ENCODE peak calls at places on chromosomes 2 and 18, in ten cellular contexts. One of them, this sample, is unnamed.

GRCh38 chr2:19541884-19542283 is 183.5 kb upstream of the OSR1 start:
- DNase-seq in cardiac muscle cell: no peak
- DNase-seq in psoas muscle: no peak
- DNase-seq in A549: peak; percentile 35
- DNase-seq in tibial nerve: no peak
- DNase-seq in stomach: no peak
- DNase-seq in right lobe of liver: no peak
- DNase-seq in adrenal gland: no peak
- DNase-seq in DND-41: no peak
- DNase-seq in CD8-positive, alpha-beta memory T cell: no peak
- DNase-seq in this sample: no peak

GRCh38 chr2:38033651-38034050 is 42.3 kb downstream of the CYP1B1 start:
- DNase-seq in cardiac muscle cell: peak; percentile 24
- DNase-seq in psoas muscle: no peak
- DNase-seq in A549: no peak
- DNase-seq in tibial nerve: no peak
- DNase-seq in stomach: no peak
- DNase-seq in right lobe of liver: no peak
- DNase-seq in adrenal gland: no peak
- DNase-seq in DND-41: no peak
- DNase-seq in CD8-positive, alpha-beta memory T cell: no peak
- DNase-seq in this sample: no peak

GRCh38 chr2:102005989-102006885 is 14.5 kb downstream of the IL1R2 start:
- DNase-seq in cardiac muscle cell: peak; percentile 82
- DNase-seq in psoas muscle: no peak
- DNase-seq in A549: peak; percentile 52
- DNase-seq in tibial nerve: no peak
- DNase-seq in stomach: peak; percentile 44
- DNase-seq in right lobe of liver: no peak
- DNase-seq in adrenal gland: peak; percentile 75
- DNase-seq in DND-41: peak; percentile 39
- DNase-seq in CD8-positive, alpha-beta memory T cell: no peak
- DNase-seq in this sample: no peak

GRCh38 chr2:228064796-228065315 is 116.6 kb downstream of the SPHKAP start:
- DNase-seq in cardiac muscle cell: no peak
- DNase-seq in psoas muscle: no peak
- DNase-seq in A549: no peak
- DNase-seq in tibial nerve: no peak
- DNase-seq in stomach: no peak
- DNase-seq in right lobe of liver: no peak
- DNase-seq in adrenal gland: no peak
- DNase-seq in DND-41: no peak
- DNase-seq in CD8-positive, alpha-beta memory T cell: no peak
- DNase-seq in this sample: no peak

GRCh38 chr2:169849710-169850109 is 22.5 kb downstream of the UBR3 start:
- DNase-seq in cardiac muscle cell: no peak
- DNase-seq in psoas muscle: no peak
- DNase-seq in A549: no peak
- DNase-seq in tibial nerve: no peak
- DNase-seq in stomach: no peak
- DNase-seq in right lobe of liver: no peak
- DNase-seq in adrenal gland: no peak
- DNase-seq in DND-41: peak; percentile 51
- DNase-seq in CD8-positive, alpha-beta memory T cell: no peak
- DNase-seq in this sample: no peak

GRCh38 chr18:12049983-12050811 is 43.4 kb upstream of the ANKRD62 start:
- DNase-seq in cardiac muscle cell: no peak
- DNase-seq in psoas muscle: no peak
- DNase-seq in A549: no peak
- DNase-seq in tibial nerve: no peak
- DNase-seq in stomach: no peak
- DNase-seq in right lobe of liver: no peak
- DNase-seq in adrenal gland: no peak
- DNase-seq in DND-41: no peak
- DNase-seq in CD8-positive, alpha-beta memory T cell: no peak
- DNase-seq in this sample: no peak

GRCh38 chr18:23887035-23887434 is 127.5 kb upstream of the TTC39C start:
- DNase-seq in cardiac muscle cell: no peak
- DNase-seq in psoas muscle: no peak
- DNase-seq in A549: no peak
- DNase-seq in tibial nerve: no peak
- DNase-seq in stomach: no peak
- DNase-seq in right lobe of liver: no peak
- DNase-seq in adrenal gland: no peak
- DNase-seq in DND-41: no peak
- DNase-seq in CD8-positive, alpha-beta memory T cell: no peak
- DNase-seq in this sample: no peak

GRCh38 chr2:217316743-217317142 is 456.9 kb upstream of the TNP1 start:
- DNase-seq in cardiac muscle cell: peak; percentile 72
- DNase-seq in psoas muscle: no peak
- DNase-seq in A549: no peak
- DNase-seq in tibial nerve: no peak
- DNase-seq in stomach: no peak
- DNase-seq in right lobe of liver: no peak
- DNase-seq in adrenal gland: no peak
- DNase-seq in DND-41: peak; percentile 26
- DNase-seq in CD8-positive, alpha-beta memory T cell: no peak
- DNase-seq in this sample: no peak

GRCh38 chr2:215355801-215356200 is 43.9 kb downstream of the ATIC start:
- DNase-seq in cardiac muscle cell: peak; percentile 75
- DNase-seq in psoas muscle: no peak
- DNase-seq in A549: no peak
- DNase-seq in tibial nerve: no peak
- DNase-seq in stomach: no peak
- DNase-seq in right lobe of liver: no peak
- DNase-seq in adrenal gland: no peak
- DNase-seq in DND-41: no peak
- DNase-seq in CD8-positive, alpha-beta memory T cell: no peak
- DNase-seq in this sample: no peak

GRCh38 chr2:28717339-28717758 is 34.3 kb upstream of the PPP1CB start:
- DNase-seq in cardiac muscle cell: peak; percentile 94
- DNase-seq in psoas muscle: peak; percentile 85
- DNase-seq in A549: peak; percentile 55
- DNase-seq in tibial nerve: no peak
- DNase-seq in stomach: no peak
- DNase-seq in right lobe of liver: no peak
- DNase-seq in adrenal gland: peak; percentile 74
- DNase-seq in DND-41: no peak
- DNase-seq in CD8-positive, alpha-beta memory T cell: no peak
- DNase-seq in this sample: peak; percentile 87

GRCh38 chr2:7956126-7956689 is 725.6 kb upstream of the ID2 start:
- DNase-seq in cardiac muscle cell: no peak
- DNase-seq in psoas muscle: no peak
- DNase-seq in A549: no peak
- DNase-seq in tibial nerve: no peak
- DNase-seq in stomach: no peak
- DNase-seq in right lobe of liver: no peak
- DNase-seq in adrenal gland: no peak
- DNase-seq in DND-41: no peak
- DNase-seq in CD8-positive, alpha-beta memory T cell: no peak
- DNase-seq in this sample: no peak

GRCh38 chr2:41782306-41783158 is 265.3 kb upstream of the PKDCC start:
- DNase-seq in cardiac muscle cell: peak; percentile 54
- DNase-seq in psoas muscle: no peak
- DNase-seq in A549: peak; percentile 56
- DNase-seq in tibial nerve: no peak
- DNase-seq in stomach: no peak
- DNase-seq in right lobe of liver: no peak
- DNase-seq in adrenal gland: peak; percentile 42
- DNase-seq in DND-41: peak; percentile 54
- DNase-seq in CD8-positive, alpha-beta memory T cell: peak; percentile 5
- DNase-seq in this sample: no peak

GRCh38 chr2:120344991-120345975 is 653 bp upstream of the INHBB start:
- DNase-seq in cardiac muscle cell: peak; percentile 29
- DNase-seq in psoas muscle: peak; percentile 55
- DNase-seq in A549: peak; percentile 29
- DNase-seq in tibial nerve: no peak
- DNase-seq in stomach: no peak
- DNase-seq in right lobe of liver: no peak
- DNase-seq in adrenal gland: no peak
- DNase-seq in DND-41: no peak
- DNase-seq in CD8-positive, alpha-beta memory T cell: no peak
- DNase-seq in this sample: no peak
- H3K27ac ChIP-seq in cardiac muscle cell: no peak overlapping the region
- H3K27ac ChIP-seq in psoas muscle: peak overlapping the region; percentile 46
- H3K27ac ChIP-seq in A549: peak overlapping the region; percentile 93
- H3K27ac ChIP-seq in tibial nerve: peak overlapping the region; percentile 46
- H3K27ac ChIP-seq in stomach: peak overlapping the region; percentile 44
- H3K27ac ChIP-seq in right lobe of liver: peak overlapping the region; percentile 63
- H3K27ac ChIP-seq in adrenal gland: no peak overlapping the region
- H3K27ac ChIP-seq in DND-41: no peak overlapping the region
- H3K27ac ChIP-seq in CD8-positive, alpha-beta memory T cell: no peak overlapping the region
- H3K27ac ChIP-seq in this sample: no peak overlapping the region

GRCh38 chr2:84807063-84807485 is 73.8 kb downstream of the TRABD2A start:
- DNase-seq in cardiac muscle cell: peak; percentile 98
- DNase-seq in psoas muscle: no peak
- DNase-seq in A549: peak; percentile 84
- DNase-seq in tibial nerve: no peak
- DNase-seq in stomach: peak; percentile 60
- DNase-seq in right lobe of liver: no peak
- DNase-seq in adrenal gland: no peak
- DNase-seq in DND-41: no peak
- DNase-seq in CD8-positive, alpha-beta memory T cell: no peak
- DNase-seq in this sample: no peak
- H3K4me3 ChIP-seq in cardiac muscle cell: no peak overlapping the region
- H3K4me3 ChIP-seq in psoas muscle: no peak overlapping the region
- H3K4me3 ChIP-seq in A549: no peak overlapping the region
- H3K4me3 ChIP-seq in tibial nerve: no peak overlapping the region
- H3K4me3 ChIP-seq in stomach: no peak overlapping the region
- H3K4me3 ChIP-seq in right lobe of liver: no peak overlapping the region
- H3K4me3 ChIP-seq in adrenal gland: no peak overlapping the region
- H3K4me3 ChIP-seq in DND-41: no peak overlapping the region
- H3K4me3 ChIP-seq in CD8-positive, alpha-beta memory T cell: no peak overlapping the region
- H3K4me3 ChIP-seq in this sample: no peak overlapping the region

DNA sequence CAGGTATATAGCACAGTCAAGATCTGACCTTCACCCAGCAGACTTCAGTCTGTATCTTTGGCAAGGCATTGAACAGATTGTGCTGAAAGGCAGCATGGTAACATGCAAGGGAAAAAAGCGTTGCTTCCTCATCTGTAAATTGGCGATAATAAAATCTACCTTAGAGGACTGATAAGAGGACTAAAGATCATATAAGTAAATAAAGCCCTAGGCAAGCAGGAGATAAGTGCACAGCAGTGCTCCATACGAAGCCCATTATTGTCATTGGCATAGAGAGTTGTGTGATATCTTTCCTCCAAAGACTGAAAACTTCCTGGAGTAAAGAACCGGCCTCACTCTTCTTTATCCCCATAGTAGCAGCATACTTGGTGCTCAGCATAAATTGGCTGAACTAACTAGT is 162.6 kb downstream of the ANKRD44 start:
- DNase-seq in cardiac muscle cell: no peak
- DNase-seq in psoas muscle: no peak
- DNase-seq in A549: no peak
- DNase-seq in tibial nerve: no peak
- DNase-seq in stomach: no peak
- DNase-seq in right lobe of liver: no peak
- DNase-seq in adrenal gland: no peak
- DNase-seq in DND-41: no peak
- DNase-seq in CD8-positive, alpha-beta memory T cell: no peak
- DNase-seq in this sample: no peak
- H3K27ac ChIP-seq in cardiac muscle cell: no peak overlapping the region
- H3K27ac ChIP-seq in psoas muscle: no peak overlapping the region
- H3K27ac ChIP-seq in A549: no peak overlapping the region
- H3K27ac ChIP-seq in tibial nerve: no peak overlapping the region
- H3K27ac ChIP-seq in stomach: no peak overlapping the region
- H3K27ac ChIP-seq in right lobe of liver: no peak overlapping the region
- H3K27ac ChIP-seq in adrenal gland: no peak overlapping the region
- H3K27ac ChIP-seq in DND-41: no peak overlapping the region
- H3K27ac ChIP-seq in CD8-positive, alpha-beta memory T cell: no peak overlapping the region
- H3K27ac ChIP-seq in this sample: no peak overlapping the region

GRCh38 chr2:234497592-234498023 is 727 bp upstream of the ARL4C start:
- DNase-seq in cardiac muscle cell: no peak
- DNase-seq in psoas muscle: no peak
- DNase-seq in A549: no peak
- DNase-seq in tibial nerve: no peak
- DNase-seq in stomach: no peak
- DNase-seq in right lobe of liver: no peak
- DNase-seq in adrenal gland: peak; percentile 27
- DNase-seq in DND-41: no peak
- DNase-seq in CD8-positive, alpha-beta memory T cell: no peak
- DNase-seq in this sample: no peak
- H3K4me3 ChIP-seq in cardiac muscle cell: peak overlapping the region; percentile 50
- H3K4me3 ChIP-seq in psoas muscle: peak overlapping the region; percentile 64
- H3K4me3 ChIP-seq in A549: peak overlapping the region; percentile 77
- H3K4me3 ChIP-seq in tibial nerve: peak overlapping the region; percentile 87
- H3K4me3 ChIP-seq in stomach: peak overlapping the region; percentile 70
- H3K4me3 ChIP-seq in right lobe of liver: peak overlapping the region; percentile 50
- H3K4me3 ChIP-seq in adrenal gland: no peak overlapping the region
- H3K4me3 ChIP-seq in DND-41: peak overlapping the region; percentile 41
- H3K4me3 ChIP-seq in CD8-positive, alpha-beta memory T cell: peak overlapping the region; percentile 20
- H3K4me3 ChIP-seq in this sample: no peak overlapping the region

GRCh38 chr2:63047193-63047533 is 3.5 kb upstream of the OTX1 start:
- DNase-seq in cardiac muscle cell: no peak
- DNase-seq in psoas muscle: no peak
- DNase-seq in A549: no peak
- DNase-seq in tibial nerve: no peak
- DNase-seq in stomach: no peak
- DNase-seq in right lobe of liver: no peak
- DNase-seq in adrenal gland: no peak
- DNase-seq in DND-41: no peak
- DNase-seq in CD8-positive, alpha-beta memory T cell: no peak
- DNase-seq in this sample: no peak
- H3K27ac ChIP-seq in cardiac muscle cell: no peak overlapping the region
- H3K27ac ChIP-seq in psoas muscle: no peak overlapping the region
- H3K27ac ChIP-seq in A549: no peak overlapping the region
- H3K27ac ChIP-seq in tibial nerve: no peak overlapping the region
- H3K27ac ChIP-seq in stomach: no peak overlapping the region
- H3K27ac ChIP-seq in right lobe of liver: no peak overlapping the region
- H3K27ac ChIP-seq in adrenal gland: no peak overlapping the region
- H3K27ac ChIP-seq in DND-41: no peak overlapping the region
- H3K27ac ChIP-seq in CD8-positive, alpha-beta memory T cell: no peak overlapping the region
- H3K27ac ChIP-seq in this sample: no peak overlapping the region

GRCh38 chr2:145265244-145265643 is 745.3 kb upstream of the ZEB2 start:
- DNase-seq in cardiac muscle cell: no peak
- DNase-seq in psoas muscle: no peak
- DNase-seq in A549: no peak
- DNase-seq in tibial nerve: no peak
- DNase-seq in stomach: no peak
- DNase-seq in right lobe of liver: no peak
- DNase-seq in adrenal gland: no peak
- DNase-seq in DND-41: no peak
- DNase-seq in CD8-positive, alpha-beta memory T cell: no peak
- DNase-seq in this sample: no peak
- H3K4me3 ChIP-seq in cardiac muscle cell: no peak overlapping the region
- H3K4me3 ChIP-seq in psoas muscle: no peak overlapping the region
- H3K4me3 ChIP-seq in A549: no peak overlapping the region
- H3K4me3 ChIP-seq in tibial nerve: no peak overlapping the region
- H3K4me3 ChIP-seq in stomach: no peak overlapping the region
- H3K4me3 ChIP-seq in right lobe of liver: no peak overlapping the region
- H3K4me3 ChIP-seq in adrenal gland: no peak overlapping the region
- H3K4me3 ChIP-seq in DND-41: no peak overlapping the region
- H3K4me3 ChIP-seq in CD8-positive, alpha-beta memory T cell: no peak overlapping the region
- H3K4me3 ChIP-seq in this sample: no peak overlapping the region

This sample was measured in aorta.